ENCODE peak calls at places on chromosomes 11 and 22, in six cellular contexts. K is A549, V is PC-3, Z is fibroblast of lung, H is ovary, E is body of pancreas. I is an unnamed sample.

GRCh38 chr11:7639643-7640025 is 33.7 kb downstream of the CYB5R2 start:
- DNase-seq in V (no peak), E (peak), H (no peak), K (no peak), Z (no peak), I (peak)

GRCh38 chr11:67490727-67491065 is 7.9 kb downstream of the AIP start:
- DNase-seq in H (no peak), V (no peak), K (no peak), E (no peak), Z (no peak), I (peak)

GRCh38 chr11:67651976-67652895 is 1.7 kb upstream of the ACY3 start:
- DNase-seq in V (peak), Z (peak), K (no peak), E (no peak), H (no peak), I (no peak)

GRCh38 chr11:46237248-46238077 is 40.0 kb upstream of the CREB3L1 start:
- DNase-seq in V (peak), H (peak), E (peak), Z (peak), K (peak), I (no peak)

GRCh38 chr11:57712256-57713150 is at the start of gene TMX2:
- DNase-seq in V (peak), K (peak), Z (peak), H (peak), E (peak), I (peak)

GRCh38 chr11:134390706-134391105 is 21.3 kb downstream of the B3GAT1 start:
- DNase-seq in K (no peak), Z (no peak), V (no peak), H (no peak), E (no peak), I (no peak)

GRCh38 chr22:49084203-49084602 is 743.5 kb downstream of the BRD1 start:
- DNase-seq in K (peak), E (no peak), Z (no peak), V (peak), H (no peak), I (no peak)

GRCh38 chr11:101955278-101955677 is 39.0 kb upstream of the ANGPTL5 start:
- DNase-seq in Z (no peak), E (no peak), H (no peak), K (no peak), V (no peak), I (no peak)

GRCh38 chr22:37431811-37432707 is 4.8 kb upstream of the ELFN2 start:
- DNase-seq in V (peak), H (no peak), K (peak), Z (peak), E (no peak), I (no peak)

GRCh38 chr11:112837162-112837826 is 123.9 kb upstream of the NCAM1 start:
- DNase-seq in V (peak), Z (no peak), H (no peak), K (peak), E (peak), I (no peak)

GRCh38 chr11:38756537-38756936 is 2158.5 kb upstream of the RAG2 start:
- DNase-seq in H (no peak), V (no peak), E (no peak), K (no peak), Z (no peak), I (no peak)

GRCh38 chr22:36383110-36383581 is 4.6 kb downstream of the MYH9 start:
- DNase-seq in E (peak), V (peak), K (no peak), Z (peak), H (no peak), I (no peak)

GRCh38 chr11:315051-315481 is 1.2 kb downstream of the IFITM1 start:
- DNase-seq in K (no peak), V (no peak), Z (no peak), H (no peak), E (no peak), I (peak)

GRCh38 chr11:19674420-19674819 is 38.2 kb upstream of the NAV2 start:
- DNase-seq in Z (no peak), V (no peak), H (no peak), K (no peak), E (no peak), I (no peak)

GRCh38 chr11:130947481-130947880 is 31.2 kb upstream of the SNX19 start:
- DNase-seq in E (no peak), H (no peak), Z (no peak), K (no peak), V (peak), I (no peak)

GRCh38 chr11:43947003-43947500 is 4.6 kb downstream of the C11orf96 start:
- DNase-seq in V (peak), Z (peak), E (no peak), K (peak), H (no peak), I (no peak)

GRCh38 chr11:3148990-3149851 is 15.9 kb downstream of the OSBPL5 start:
- DNase-seq in K (no peak), Z (no peak), H (no peak), E (no peak), V (no peak), I (no peak)

GRCh38 chr11:134361241-134361640 is 29.5 kb downstream of the GLB1L2 start:
- DNase-seq in Z (no peak), H (no peak), E (peak), K (no peak), V (no peak), I (no peak)

GRCh38 chr11:43639920-43640319 is 40.6 kb upstream of the HSD17B12 start:
- DNase-seq in H (no peak), V (no peak), Z (no peak), K (no peak), E (no peak), I (no peak)

GRCh38 chr22:42726811-42727210 is 6.1 kb upstream of the A4GALT start:
- DNase-seq in H (no peak), K (no peak), E (no peak), V (no peak), Z (no peak), I (no peak)

GRCh38 chr11:116257092-116257491 is 515.7 kb downstream of the BUD13 start:
- DNase-seq in E (no peak), Z (no peak), H (no peak), K (no peak), V (no peak), I (peak)

GRCh38 chr11:73024646-73025045 is 117.5 kb downstream of the FCHSD2 start:
- DNase-seq in E (no peak), K (no peak), H (no peak), V (no peak), Z (no peak), I (no peak)
- H3K4me3 ChIP-seq in E (no peak), K (no peak), H (no peak), V (no peak), Z (no peak), I (no peak)

DNA sequence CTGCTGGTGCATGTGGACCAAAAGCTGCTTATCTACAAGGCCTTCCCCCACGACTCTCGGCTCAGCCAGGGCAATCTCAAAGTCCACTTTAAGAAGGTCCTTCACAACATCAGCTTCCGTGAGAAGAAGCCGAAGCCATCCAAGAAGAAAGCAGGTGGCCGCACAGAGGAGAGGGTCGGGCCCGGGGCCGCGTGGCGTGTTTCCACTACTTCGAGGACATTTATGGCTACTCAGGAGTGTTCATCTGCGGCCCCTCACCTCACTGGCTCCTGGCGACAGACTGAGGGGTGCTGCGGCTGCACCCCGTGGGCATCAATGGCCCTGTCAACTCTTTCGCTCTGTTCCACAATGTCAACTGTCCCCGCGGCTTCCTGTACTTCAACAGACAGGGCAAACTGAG is 16.2 kb upstream of the SLC5A4 start:
- DNase-seq in V (no peak), H (no peak), K (no peak), E (no peak), Z (no peak), I (no peak)
- H3K4me3 ChIP-seq in V (no peak), H (no peak), K (no peak), E (no peak), Z (no peak), I (no peak)

DNA sequence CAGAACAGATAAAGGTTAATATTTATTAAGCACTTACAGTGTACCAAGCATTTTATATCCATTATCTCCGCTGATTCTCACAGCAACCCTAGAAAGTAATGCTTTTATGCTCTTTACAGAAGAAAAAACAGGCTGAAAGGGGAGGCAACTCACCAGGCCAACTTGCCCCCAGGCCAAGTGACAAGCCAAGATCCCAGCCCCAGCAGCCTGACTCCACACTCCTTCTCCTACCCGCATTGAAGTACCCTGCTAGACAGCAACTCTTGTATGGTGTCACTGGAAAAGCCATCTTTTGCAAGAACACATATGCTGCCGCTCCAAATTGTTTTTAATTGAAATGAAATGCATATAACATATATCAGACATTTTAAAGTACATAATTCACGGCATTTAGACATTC is 25.6 kb downstream of the SMCO4 start:
- DNase-seq in Z (no peak), V (no peak), K (no peak), E (no peak), H (no peak), I (no peak)
- H3K4me3 ChIP-seq in Z (no peak), V (no peak), K (no peak), E (no peak), H (no peak), I (no peak)

GRCh38 chr11:62708423-62709261 is 1.2 kb downstream of the GNG3 start:
- DNase-seq in E (peak), H (peak), K (no peak), V (no peak), Z (no peak), I (peak)
- H3K4me3 ChIP-seq in E (no peak), H (peak), K (peak), V (no peak), Z (peak), I (peak)

GRCh38 chr22:26429458-26430238 is 588 bp downstream of the ASPHD2 start:
- DNase-seq in V (no peak), Z (no peak), H (no peak), K (no peak), E (no peak), I (peak)
- H3K4me3 ChIP-seq in V (peak), Z (no peak), H (peak), K (peak), E (no peak), I (peak)

GRCh38 chr11:62552465-62552782 is 5.8 kb upstream of the AHNAK start:
- DNase-seq in K (no peak), V (peak), E (no peak), Z (no peak), H (no peak), I (no peak)
- H3K4me3 ChIP-seq in K (no peak), V (peak), E (no peak), Z (peak), H (no peak), I (no peak)

GRCh38 chr11:27011560-27012253 is 17.8 kb downstream of the FIBIN start:
- DNase-seq in Z (no peak), H (no peak), K (no peak), V (no peak), E (no peak), I (no peak)
- H3K4me3 ChIP-seq in Z (no peak), H (no peak), K (no peak), V (no peak), E (no peak), I (no peak)

I was measured in mucosa of descending colon.